ENCODE peak calls at places on chromosomes 7 and 10, in seven cellular contexts. One of them, this sample, is unnamed.

GRCh38 chr7:148912758-148913541 is 28.9 kb upstream of the EZH2 start:
- DNase-seq in CD8-positive, alpha-beta T cell: no peak
- DNase-seq in BJ: no peak
- DNase-seq in CD8-positive, alpha-beta memory T cell: no peak
- DNase-seq in HFFc6: no peak
- DNase-seq in NCI-H2171 treated with DMSO at 0.1 percent for 48 hours: no peak
- DNase-seq in prostate gland: no peak
- DNase-seq in this sample: no peak

GRCh38 chr7:91683823-91684222 is 196.7 kb downstream of the MTERF1 start:
- DNase-seq in CD8-positive, alpha-beta T cell: no peak
- DNase-seq in BJ: no peak
- DNase-seq in CD8-positive, alpha-beta memory T cell: no peak
- DNase-seq in HFFc6: peak; percentile 43
- DNase-seq in NCI-H2171 treated with DMSO at 0.1 percent for 48 hours: peak; percentile 67
- DNase-seq in prostate gland: no peak
- DNase-seq in this sample: no peak

GRCh38 chr7:107725138-107725740 is 18.7 kb upstream of the CBLL1 start:
- DNase-seq in CD8-positive, alpha-beta T cell: no peak
- DNase-seq in BJ: no peak
- DNase-seq in CD8-positive, alpha-beta memory T cell: peak; percentile 33
- DNase-seq in HFFc6: peak; percentile 38
- DNase-seq in NCI-H2171 treated with DMSO at 0.1 percent for 48 hours: peak; percentile 48
- DNase-seq in prostate gland: peak; percentile 53
- DNase-seq in this sample: no peak

GRCh38 chr10:113879691-113880090 is 25.2 kb downstream of the NHLRC2 start:
- DNase-seq in CD8-positive, alpha-beta T cell: no peak
- DNase-seq in BJ: no peak
- DNase-seq in CD8-positive, alpha-beta memory T cell: no peak
- DNase-seq in HFFc6: no peak
- DNase-seq in NCI-H2171 treated with DMSO at 0.1 percent for 48 hours: no peak
- DNase-seq in prostate gland: no peak
- DNase-seq in this sample: no peak

GRCh38 chr10:108911814-108912541 is 1011.3 kb downstream of the XPNPEP1 start:
- DNase-seq in CD8-positive, alpha-beta T cell: no peak
- DNase-seq in BJ: no peak
- DNase-seq in CD8-positive, alpha-beta memory T cell: no peak
- DNase-seq in HFFc6: peak; percentile 35
- DNase-seq in NCI-H2171 treated with DMSO at 0.1 percent for 48 hours: peak; percentile 10
- DNase-seq in prostate gland: no peak
- DNase-seq in this sample: no peak

GRCh38 chr7:138195207-138195606 is 118.9 kb downstream of the AKR1D1 start:
- DNase-seq in CD8-positive, alpha-beta T cell: no peak
- DNase-seq in BJ: no peak
- DNase-seq in CD8-positive, alpha-beta memory T cell: no peak
- DNase-seq in HFFc6: no peak
- DNase-seq in NCI-H2171 treated with DMSO at 0.1 percent for 48 hours: no peak
- DNase-seq in prostate gland: peak; percentile 25
- DNase-seq in this sample: peak; percentile 42

GRCh38 chr10:62688971-62689700 is 115.4 kb upstream of the ADO start:
- DNase-seq in CD8-positive, alpha-beta T cell: no peak
- DNase-seq in BJ: no peak
- DNase-seq in CD8-positive, alpha-beta memory T cell: no peak
- DNase-seq in HFFc6: no peak
- DNase-seq in NCI-H2171 treated with DMSO at 0.1 percent for 48 hours: no peak
- DNase-seq in prostate gland: no peak
- DNase-seq in this sample: no peak

GRCh38 chr10:51879238-51879637 is 179.8 kb upstream of the CSTF2T start:
- DNase-seq in CD8-positive, alpha-beta T cell: no peak
- DNase-seq in BJ: peak; percentile 98
- DNase-seq in CD8-positive, alpha-beta memory T cell: no peak
- DNase-seq in HFFc6: peak; percentile 93
- DNase-seq in NCI-H2171 treated with DMSO at 0.1 percent for 48 hours: no peak
- DNase-seq in prostate gland: no peak
- DNase-seq in this sample: no peak

GRCh38 chr10:59508296-59508695 is 145.9 kb upstream of the FAM13C start:
- DNase-seq in CD8-positive, alpha-beta T cell: no peak
- DNase-seq in BJ: no peak
- DNase-seq in CD8-positive, alpha-beta memory T cell: no peak
- DNase-seq in HFFc6: no peak
- DNase-seq in NCI-H2171 treated with DMSO at 0.1 percent for 48 hours: no peak
- DNase-seq in prostate gland: no peak
- DNase-seq in this sample: no peak

GRCh38 chr7:89495704-89496103 is 658.6 kb upstream of the STEAP1 start:
- DNase-seq in CD8-positive, alpha-beta T cell: no peak
- DNase-seq in BJ: no peak
- DNase-seq in CD8-positive, alpha-beta memory T cell: no peak
- DNase-seq in HFFc6: no peak
- DNase-seq in NCI-H2171 treated with DMSO at 0.1 percent for 48 hours: no peak
- DNase-seq in prostate gland: no peak
- DNase-seq in this sample: no peak

GRCh38 chr10:123584419-123584775 is 81.8 kb upstream of the GPR26 start:
- DNase-seq in CD8-positive, alpha-beta T cell: no peak
- DNase-seq in BJ: no peak
- DNase-seq in CD8-positive, alpha-beta memory T cell: no peak
- DNase-seq in HFFc6: no peak
- DNase-seq in NCI-H2171 treated with DMSO at 0.1 percent for 48 hours: peak; percentile 1
- DNase-seq in prostate gland: no peak
- DNase-seq in this sample: no peak

GRCh38 chr7:144403102-144403501 is 391 bp downstream of the NOBOX start:
- DNase-seq in CD8-positive, alpha-beta T cell: no peak
- DNase-seq in BJ: no peak
- DNase-seq in CD8-positive, alpha-beta memory T cell: no peak
- DNase-seq in HFFc6: no peak
- DNase-seq in NCI-H2171 treated with DMSO at 0.1 percent for 48 hours: no peak
- DNase-seq in prostate gland: no peak
- DNase-seq in this sample: no peak

GRCh38 chr10:1130226-1130625 is 74.0 kb downstream of the WDR37 start:
- DNase-seq in CD8-positive, alpha-beta T cell: no peak
- DNase-seq in BJ: no peak
- DNase-seq in CD8-positive, alpha-beta memory T cell: no peak
- DNase-seq in HFFc6: no peak
- DNase-seq in NCI-H2171 treated with DMSO at 0.1 percent for 48 hours: no peak
- DNase-seq in prostate gland: no peak
- DNase-seq in this sample: no peak

GRCh38 chr10:95440756-95441546 is 120.2 kb downstream of the SORBS1 start:
- DNase-seq in CD8-positive, alpha-beta T cell: no peak
- DNase-seq in BJ: no peak
- DNase-seq in CD8-positive, alpha-beta memory T cell: no peak
- DNase-seq in HFFc6: no peak
- DNase-seq in NCI-H2171 treated with DMSO at 0.1 percent for 48 hours: no peak
- DNase-seq in prostate gland: no peak
- DNase-seq in this sample: no peak

GRCh38 chr10:101097881-101098280 is 33.2 kb upstream of the TLX1 start:
- DNase-seq in CD8-positive, alpha-beta T cell: no peak
- DNase-seq in BJ: no peak
- DNase-seq in CD8-positive, alpha-beta memory T cell: no peak
- DNase-seq in HFFc6: no peak
- DNase-seq in NCI-H2171 treated with DMSO at 0.1 percent for 48 hours: no peak
- DNase-seq in prostate gland: no peak
- DNase-seq in this sample: no peak

GRCh38 chr10:3071405-3072198 is 4.3 kb downstream of the PFKP start:
- DNase-seq in CD8-positive, alpha-beta T cell: no peak
- DNase-seq in BJ: no peak
- DNase-seq in CD8-positive, alpha-beta memory T cell: no peak
- DNase-seq in HFFc6: peak; percentile 83
- DNase-seq in NCI-H2171 treated with DMSO at 0.1 percent for 48 hours: no peak
- DNase-seq in prostate gland: no peak
- DNase-seq in this sample: no peak

GRCh38 chr10:102611514-102612095 is 32.7 kb upstream of the TRIM8 start:
- DNase-seq in CD8-positive, alpha-beta T cell: no peak
- DNase-seq in BJ: no peak
- DNase-seq in CD8-positive, alpha-beta memory T cell: no peak
- DNase-seq in HFFc6: peak; percentile 54
- DNase-seq in NCI-H2171 treated with DMSO at 0.1 percent for 48 hours: no peak
- DNase-seq in prostate gland: no peak
- DNase-seq in this sample: no peak

GRCh38 chr10:15588635-15589081 is 131.1 kb downstream of the ITGA8 start:
- DNase-seq in CD8-positive, alpha-beta T cell: no peak
- DNase-seq in BJ: no peak
- DNase-seq in CD8-positive, alpha-beta memory T cell: no peak
- DNase-seq in HFFc6: no peak
- DNase-seq in NCI-H2171 treated with DMSO at 0.1 percent for 48 hours: no peak
- DNase-seq in prostate gland: no peak
- DNase-seq in this sample: no peak

GRCh38 chr10:124339951-124340760 is 78.6 kb downstream of the OAT start:
- DNase-seq in CD8-positive, alpha-beta T cell: no peak
- DNase-seq in BJ: peak; percentile 97
- DNase-seq in CD8-positive, alpha-beta memory T cell: no peak
- DNase-seq in HFFc6: peak; percentile 89
- DNase-seq in NCI-H2171 treated with DMSO at 0.1 percent for 48 hours: peak; percentile 0
- DNase-seq in prostate gland: no peak
- DNase-seq in this sample: no peak

GRCh38 chr7:84232653-84233052 is 38.1 kb upstream of the SEMA3A start:
- DNase-seq in CD8-positive, alpha-beta T cell: no peak
- DNase-seq in BJ: peak; percentile 40
- DNase-seq in CD8-positive, alpha-beta memory T cell: no peak
- DNase-seq in HFFc6: peak; percentile 70
- DNase-seq in NCI-H2171 treated with DMSO at 0.1 percent for 48 hours: no peak
- DNase-seq in prostate gland: no peak
- DNase-seq in this sample: no peak

GRCh38 chr7:1085910-1086421 is 1.9 kb upstream of the GPER1 start:
- DNase-seq in CD8-positive, alpha-beta T cell: no peak
- DNase-seq in BJ: no peak
- DNase-seq in CD8-positive, alpha-beta memory T cell: no peak
- DNase-seq in HFFc6: peak; percentile 22
- DNase-seq in NCI-H2171 treated with DMSO at 0.1 percent for 48 hours: no peak
- DNase-seq in prostate gland: no peak
- DNase-seq in this sample: no peak

GRCh38 chr10:131180086-131180485 is 131.4 kb downstream of the TCERG1L start:
- DNase-seq in CD8-positive, alpha-beta T cell: no peak
- DNase-seq in BJ: no peak
- DNase-seq in CD8-positive, alpha-beta memory T cell: no peak
- DNase-seq in HFFc6: no peak
- DNase-seq in NCI-H2171 treated with DMSO at 0.1 percent for 48 hours: no peak
- DNase-seq in prostate gland: no peak
- DNase-seq in this sample: no peak

GRCh38 chr10:78944658-78945333 is 124.0 kb upstream of the ZMIZ1 start:
- DNase-seq in CD8-positive, alpha-beta T cell: no peak
- DNase-seq in BJ: peak; percentile 93
- DNase-seq in CD8-positive, alpha-beta memory T cell: no peak
- DNase-seq in HFFc6: peak; percentile 94
- DNase-seq in NCI-H2171 treated with DMSO at 0.1 percent for 48 hours: no peak
- DNase-seq in prostate gland: no peak
- DNase-seq in this sample: no peak

GRCh38 chr10:84818956-84819355 is 490.6 kb downstream of the CCSER2 start:
- DNase-seq in CD8-positive, alpha-beta T cell: no peak
- DNase-seq in BJ: no peak
- DNase-seq in CD8-positive, alpha-beta memory T cell: no peak
- DNase-seq in HFFc6: no peak
- DNase-seq in NCI-H2171 treated with DMSO at 0.1 percent for 48 hours: peak; percentile 75
- DNase-seq in prostate gland: no peak
- DNase-seq in this sample: no peak

GRCh38 chr7:91383186-91383585 is 119.0 kb downstream of the FZD1 start:
- DNase-seq in CD8-positive, alpha-beta T cell: no peak
- DNase-seq in BJ: no peak
- DNase-seq in CD8-positive, alpha-beta memory T cell: no peak
- DNase-seq in HFFc6: no peak
- DNase-seq in NCI-H2171 treated with DMSO at 0.1 percent for 48 hours: no peak
- DNase-seq in prostate gland: no peak
- DNase-seq in this sample: no peak

GRCh38 chr7:28688651-28689050 is 269.5 kb downstream of the TRIL start:
- DNase-seq in CD8-positive, alpha-beta T cell: no peak
- DNase-seq in BJ: no peak
- DNase-seq in CD8-positive, alpha-beta memory T cell: no peak
- DNase-seq in HFFc6: peak; percentile 1
- DNase-seq in NCI-H2171 treated with DMSO at 0.1 percent for 48 hours: no peak
- DNase-seq in prostate gland: no peak
- DNase-seq in this sample: no peak

GRCh38 chr7:92953657-92954056 is 117.3 kb upstream of the CDK6 start:
- DNase-seq in CD8-positive, alpha-beta T cell: no peak
- DNase-seq in BJ: no peak
- DNase-seq in CD8-positive, alpha-beta memory T cell: no peak
- DNase-seq in HFFc6: no peak
- DNase-seq in NCI-H2171 treated with DMSO at 0.1 percent for 48 hours: no peak
- DNase-seq in prostate gland: no peak
- DNase-seq in this sample: no peak

GRCh38 chr7:151388007-151388297 is 21.9 kb downstream of the WDR86 start:
- DNase-seq in CD8-positive, alpha-beta T cell: no peak
- DNase-seq in BJ: no peak
- DNase-seq in CD8-positive, alpha-beta memory T cell: no peak
- DNase-seq in HFFc6: no peak
- DNase-seq in NCI-H2171 treated with DMSO at 0.1 percent for 48 hours: no peak
- DNase-seq in prostate gland: no peak
- DNase-seq in this sample: no peak

This sample was measured in esophagus muscularis mucosa.